ENCODE peak calls at places on chromosome 13, in ten cellular contexts. V is fibroblast of mammary gland, E is GM13977, N is MCF 10A, M is heart right ventricle, Z is GM20000, D is sigmoid colon, O is omental fat pad, I is PC-3, P is AG09319. F is an unnamed sample.
A peak's percentile ranks its signal among the peaks of the same experiment; 100 is the strongest.

GRCh38 chr13:99383946-99384345 is 76.7 kb upstream of the GPR183 start:
- DNase-seq in Z (no peak), N (no peak), D (no peak), E (no peak), V (no peak), I (no peak), P (no peak), O (no peak), M (no peak), F (no peak)

GRCh38 chr13:37640499-37640898 is 41.9 kb upstream of the POSTN start:
- DNase-seq in Z (no peak), D (no peak), N (peak; percentile 53), I (peak; percentile 58), V (peak; percentile 81), P (peak; percentile 46), O (no peak), M (no peak), E (no peak), F (no peak)

GRCh38 chr13:73039201-73040108 is 19.4 kb upstream of the KLF5 start:
- DNase-seq in I (peak; percentile 2), Z (no peak), E (no peak), P (no peak), N (no peak), V (no peak), D (no peak), M (no peak), O (no peak), F (no peak)

GRCh38 chr13:51935326-51936171 is 73.8 kb downstream of the CCDC70 start:
- DNase-seq in Z (no peak), D (no peak), V (peak; percentile 4), O (no peak), I (peak; percentile 44), E (no peak), M (no peak), N (peak; percentile 50), P (no peak), F (no peak)

GRCh38 chr13:51845574-51846318 is 769 bp upstream of the TMEM272 start:
- DNase-seq in O (no peak), N (no peak), M (no peak), I (no peak), V (no peak), Z (no peak), D (no peak), E (no peak), P (no peak), F (no peak)

GRCh38 chr13:77800219-77800618 is 102.7 kb downstream of the SLAIN1 start:
- DNase-seq in O (no peak), M (no peak), Z (no peak), P (peak; percentile 88), D (no peak), I (no peak), V (peak; percentile 95), N (no peak), E (no peak), F (no peak)

GRCh38 chr13:50969691-50970090 is 60.1 kb downstream of the RNASEH2B start:
- DNase-seq in P (no peak), M (no peak), E (no peak), N (peak; percentile 14), I (no peak), O (no peak), D (no peak), Z (no peak), V (no peak), F (no peak)

GRCh38 chr13:80341098-80341701 is at the start of gene SPRY2:
- DNase-seq in V (peak; percentile 96), I (peak; percentile 89), D (peak; percentile 97), N (peak; percentile 96), E (peak; percentile 83), Z (peak; percentile 81), M (peak; percentile 94), O (peak; percentile 81), P (peak; percentile 92), F (peak; percentile 95)

GRCh38 chr13:35785563-35786327 is 309.3 kb upstream of the MAB21L1 start:
- DNase-seq in O (no peak), M (no peak), N (no peak), Z (no peak), D (no peak), V (no peak), E (no peak), I (no peak), P (no peak), F (no peak)

GRCh38 chr13:114059428-114059827 is 73.0 kb downstream of the RASA3 start:
- DNase-seq in Z (no peak), N (no peak), D (no peak), E (no peak), M (no peak), P (no peak), O (no peak), I (no peak), V (no peak), F (no peak)

GRCh38 chr13:46855664-46856063 is 41.2 kb downstream of the HTR2A start:
- DNase-seq in E (no peak), V (no peak), M (no peak), I (no peak), D (no peak), O (no peak), N (no peak), P (no peak), Z (no peak), F (no peak)

GRCh38 chr13:49603318-49603717 is 18.0 kb upstream of the RCBTB1 start:
- DNase-seq in N (no peak), M (no peak), V (no peak), D (no peak), O (no peak), E (no peak), P (no peak), Z (no peak), I (no peak), F (no peak)

GRCh38 chr13:113297370-113297871 is 382 bp downstream of the LAMP1 start:
- DNase-seq in I (no peak), E (peak; percentile 68), O (no peak), V (peak; percentile 11), N (peak; percentile 9), P (no peak), M (no peak), D (peak; percentile 77), Z (peak; percentile 62), F (no peak)

GRCh38 chr13:99197257-99197651 is 3.4 kb upstream of the UBAC2 start:
- DNase-seq in O (no peak), P (no peak), M (no peak), N (no peak), D (no peak), V (no peak), Z (no peak), I (peak; percentile 77), E (no peak), F (no peak)

GRCh38 chr13:65943024-65943423 is 1287.1 kb downstream of the PCDH9 start:
- DNase-seq in V (peak; percentile 52), E (no peak), I (peak; percentile 16), O (no peak), M (no peak), Z (no peak), N (no peak), D (no peak), P (no peak), F (no peak)

GRCh38 chr13:29140277-29140676 is 320.1 kb downstream of the MTUS2 start:
- DNase-seq in D (no peak), Z (no peak), V (peak; percentile 1), I (no peak), O (no peak), N (no peak), E (no peak), M (peak; percentile 28), P (no peak), F (no peak)

GRCh38 chr13:45219938-45220375 is 19.1 kb upstream of the KCTD4 start:
- DNase-seq in D (no peak), O (no peak), I (peak; percentile 93), Z (no peak), P (no peak), N (peak; percentile 90), M (no peak), V (peak; percentile 77), E (no peak), F (no peak)

GRCh38 chr13:53075356-53076041 is 46.9 kb downstream of the OLFM4 start:
- DNase-seq in M (no peak), N (no peak), D (no peak), Z (no peak), E (no peak), P (no peak), I (no peak), V (no peak), O (no peak), F (no peak)

GRCh38 chr13:38564751-38565150 is 122.1 kb upstream of the FREM2 start:
- DNase-seq in O (no peak), I (no peak), N (no peak), M (no peak), P (no peak), D (no peak), Z (no peak), V (no peak), E (no peak), F (no peak)

GRCh38 chr13:105207586-105208293 is 1327.7 kb downstream of the EFNB2 start:
- DNase-seq in E (no peak), N (no peak), D (no peak), I (no peak), P (no peak), O (no peak), Z (no peak), M (no peak), V (peak; percentile 3), F (no peak)
- TF ChIP-seq CTCF in E (no peak), N (no peak), D (no peak), I (no peak), P (no peak), O (no peak), Z (no peak), M (no peak), V (no peak), F (peak; percentile 57)

GRCh38 chr13:27869436-27870090 is 50.2 kb upstream of the PDX1 start:
- DNase-seq in D (no peak), I (no peak), M (no peak), N (no peak), V (no peak), E (no peak), O (no peak), Z (no peak), P (no peak), F (no peak)
- TF ChIP-seq CTCF in D (no peak), I (no peak), M (peak; percentile 9), N (peak; percentile 7), V (no peak), E (no peak), O (no peak), Z (no peak), P (no peak), F (peak; percentile 49)

DNA sequence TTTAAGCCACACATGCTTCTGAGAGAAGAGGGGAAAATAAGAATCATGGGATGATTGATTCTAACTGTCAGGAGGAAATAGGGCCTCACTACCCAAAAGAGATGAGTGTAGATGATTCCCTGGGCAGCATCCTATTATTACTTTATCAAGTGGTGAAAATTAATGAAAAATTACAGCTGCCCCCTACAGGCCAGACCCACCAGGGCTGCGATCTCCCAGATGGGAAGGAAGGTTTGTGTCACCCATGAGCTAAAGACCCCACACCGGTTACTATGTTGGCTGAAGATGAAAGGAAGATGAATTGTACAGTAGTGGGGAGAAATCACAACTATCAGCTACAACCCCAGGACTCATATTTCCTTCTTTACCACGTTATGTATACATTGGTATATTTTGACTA is 49.5 kb downstream of the RFC3 start:
- DNase-seq in O (no peak), M (no peak), Z (no peak), N (no peak), P (no peak), V (no peak), I (no peak), E (no peak), D (no peak), F (no peak)
- TF ChIP-seq CTCF in O (no peak), M (no peak), Z (no peak), N (no peak), P (no peak), V (peak; percentile 24), I (peak; percentile 40), E (no peak), D (no peak), F (peak; percentile 7)

GRCh38 chr13:90838561-90838960 is 508.9 kb upstream of the MIR17HG start:
- DNase-seq in I (peak; percentile 66), M (no peak), P (no peak), E (no peak), N (no peak), V (no peak), D (no peak), Z (no peak), O (no peak), F (no peak)
- TF ChIP-seq CTCF in I (no peak), M (no peak), P (no peak), E (no peak), N (no peak), V (no peak), D (no peak), Z (no peak), O (no peak), F (no peak)